ENCODE peak calls at places on chromosomes 6 and 20, in six cellular contexts. V, A, H, F, R and Q are unnamed samples.
A peak's percentile ranks its signal among the peaks of the same experiment; 100 is the strongest.

GRCh38 chr6:139757766-139758655 is 383.6 kb upstream of the CITED2 start:
- DNase-seq in V (no peak), A (peak; percentile 71), H (no peak), F (no peak), R (no peak), Q (no peak)

GRCh38 chr20:46282669-46283068 is 25.6 kb downstream of the CDH22 start:
- DNase-seq in V (no peak), A (no peak), H (no peak), F (no peak), R (no peak), Q (no peak)

GRCh38 chr6:33114428-33114827 is 38.6 kb downstream of the HLA-DPB1 start:
- DNase-seq in V (no peak), A (no peak), H (no peak), F (no peak), R (no peak), Q (no peak)

GRCh38 chr6:11780097-11780428 is 1.5 kb upstream of the ADTRP start:
- DNase-seq in V (no peak), A (no peak), H (no peak), F (no peak), R (no peak), Q (no peak)

GRCh38 chr6:141370438-141370837 is 762.3 kb upstream of the GJE1 start:
- DNase-seq in V (no peak), A (no peak), H (no peak), F (no peak), R (no peak), Q (no peak)

GRCh38 chr20:54284928-54285704 is 77.2 kb downstream of the PFDN4 start:
- DNase-seq in V (no peak), A (peak; percentile 30), H (no peak), F (no peak), R (no peak), Q (no peak)

GRCh38 chr6:152356659-152357058 is 280.5 kb downstream of the SYNE1 start:
- DNase-seq in V (no peak), A (peak; percentile 59), H (no peak), F (no peak), R (no peak), Q (no peak)

GRCh38 chr6:170132011-170132521 is 158.8 kb downstream of the DLL1 start:
- DNase-seq in V (no peak), A (no peak), H (no peak), F (no peak), R (no peak), Q (no peak)

GRCh38 chr6:147579667-147580066 is 71.2 kb downstream of the SAMD5 start:
- DNase-seq in V (no peak), A (no peak), H (no peak), F (no peak), R (no peak), Q (no peak)

GRCh38 chr6:151276112-151276745 is 36.5 kb downstream of the AKAP12 start:
- DNase-seq in V (no peak), A (peak; percentile 92), H (no peak), F (peak; percentile 17), R (no peak), Q (no peak)

GRCh38 chr6:2133718-2134310 is 111.6 kb downstream of the GMDS start:
- DNase-seq in V (no peak), A (no peak), H (no peak), F (no peak), R (no peak), Q (no peak)
- H3K27ac ChIP-seq in V (no peak overlapping the region), A (no peak overlapping the region), H (no peak overlapping the region), F (no peak overlapping the region), R (no peak overlapping the region), Q (no peak overlapping the region)

DNA sequence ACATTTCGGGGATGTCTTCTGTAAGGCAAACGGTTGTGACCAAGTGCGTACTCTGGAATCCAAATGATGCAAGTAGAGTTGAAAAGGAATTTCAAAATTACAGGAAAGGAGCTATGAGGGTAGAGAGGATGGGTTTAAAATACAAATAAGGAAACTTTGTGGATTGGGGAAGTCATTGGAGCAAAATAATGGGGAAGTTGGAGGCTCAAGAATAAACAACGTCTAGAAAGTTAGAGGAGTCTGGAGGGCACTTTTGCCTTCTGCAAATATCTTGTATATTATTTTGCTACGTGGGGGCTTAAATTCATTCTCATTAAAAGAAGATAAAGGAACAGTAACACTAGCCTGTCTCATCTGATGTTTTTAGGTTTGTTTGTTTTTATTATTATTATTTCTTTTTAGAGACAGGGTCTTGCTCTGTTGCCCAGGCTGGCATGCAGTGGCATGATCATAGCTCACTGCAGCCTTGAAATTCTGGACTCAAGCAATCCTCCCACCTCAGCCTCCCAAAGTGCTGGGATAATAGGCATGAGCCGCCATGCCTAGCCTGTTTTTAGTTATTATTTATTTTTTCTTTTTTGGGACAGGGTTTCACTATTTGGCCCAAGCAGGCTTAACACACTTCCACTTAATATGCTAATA is 55.0 kb upstream of the TNFAIP3 start:
- DNase-seq in V (no peak), A (no peak), H (no peak), F (no peak), R (no peak), Q (no peak)
- H3K27ac ChIP-seq in V (no peak overlapping the region), A (no peak overlapping the region), H (peak overlapping the region; percentile 51), F (no peak overlapping the region), R (peak overlapping the region; percentile 35), Q (peak overlapping the region; percentile 62)

DNA sequence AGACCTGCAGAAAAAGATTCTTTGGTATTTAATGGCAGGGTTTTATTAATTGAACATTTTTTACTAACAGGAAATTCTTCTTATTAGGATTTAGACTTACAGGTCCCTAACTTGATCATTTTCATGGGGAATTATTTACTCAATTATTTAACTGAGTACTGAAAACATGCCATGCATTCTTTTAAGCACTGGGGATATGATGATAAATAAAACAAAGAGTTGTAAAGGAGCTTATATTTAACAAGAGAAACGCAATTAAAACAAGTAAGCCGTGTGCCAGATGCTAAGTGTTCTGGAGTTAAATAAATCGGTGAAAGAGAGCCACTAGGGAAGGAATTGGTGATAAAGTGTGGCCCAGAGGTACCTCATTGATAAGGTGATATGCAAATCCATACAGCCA is 214.2 kb upstream of the HTR1E start:
- DNase-seq in V (no peak), A (no peak), H (no peak), F (no peak), R (no peak), Q (no peak)
- H3K27ac ChIP-seq in V (no peak overlapping the region), A (no peak overlapping the region), H (no peak overlapping the region), F (no peak overlapping the region), R (no peak overlapping the region), Q (no peak overlapping the region)

GRCh38 chr20:25000268-25000801 is 7.8 kb upstream of the APMAP start:
- DNase-seq in V (peak; percentile 57), A (peak; percentile 94), H (peak; percentile 78), F (no peak), R (no peak), Q (no peak)
- H3K27ac ChIP-seq in V (peak overlapping the region; percentile 21), A (peak overlapping the region; percentile 59), H (peak overlapping the region; percentile 80), F (no peak overlapping the region), R (no peak overlapping the region), Q (no peak overlapping the region)

GRCh38 chr6:88872962-88873361 is 90.5 kb downstream of the RNGTT start:
- DNase-seq in V (no peak), A (no peak), H (no peak), F (no peak), R (no peak), Q (no peak)
- H3K27ac ChIP-seq in V (no peak overlapping the region), A (no peak overlapping the region), H (no peak overlapping the region), F (no peak overlapping the region), R (no peak overlapping the region), Q (no peak overlapping the region)

GRCh38 chr20:57040924-57041323 is 225.5 kb downstream of the BMP7 start:
- DNase-seq in V (no peak), A (peak; percentile 82), H (no peak), F (no peak), R (no peak), Q (no peak)
- H3K27ac ChIP-seq in V (no peak overlapping the region), A (peak overlapping the region; percentile 17), H (no peak overlapping the region), F (no peak overlapping the region), R (no peak overlapping the region), Q (no peak overlapping the region)

GRCh38 chr20:51678041-51678697 is 90.0 kb downstream of the ATP9A start:
- DNase-seq in V (peak; percentile 86), A (no peak), H (no peak), F (peak; percentile 84), R (no peak), Q (no peak)
- H3K27ac ChIP-seq in V (peak overlapping the region; percentile 74), A (no peak overlapping the region), H (no peak overlapping the region), F (no peak overlapping the region), R (no peak overlapping the region), Q (no peak overlapping the region)

DNA sequence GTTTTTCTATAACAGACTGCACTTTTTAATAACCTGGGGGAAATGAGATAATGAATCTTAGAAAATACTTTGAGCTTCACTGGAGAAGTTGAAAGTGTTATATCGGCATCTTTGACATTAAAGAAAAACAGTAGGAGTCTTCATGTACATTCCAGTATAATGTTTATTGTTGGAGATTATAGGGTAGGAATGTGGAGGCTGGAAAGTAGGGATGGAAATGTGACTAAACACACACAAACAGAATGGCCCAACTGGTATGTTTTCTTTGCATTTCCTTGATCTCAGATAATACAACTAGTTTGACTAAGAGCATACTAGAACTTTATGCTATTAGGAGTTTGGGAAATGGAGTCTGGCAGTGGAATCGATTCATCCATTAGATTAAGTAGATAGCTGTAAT is 10.1 kb upstream of the BAG2 start:
- DNase-seq in V (no peak), A (no peak), H (no peak), F (no peak), R (no peak), Q (no peak)
- H3K27ac ChIP-seq in V (no peak overlapping the region), A (no peak overlapping the region), H (no peak overlapping the region), F (no peak overlapping the region), R (no peak overlapping the region), Q (no peak overlapping the region)